ENCODE peak calls at places on chromosomes 5 and 9, in five cellular contexts. K, X, I, T and R are unnamed samples.

GRCh38 chr5:44862808-44863207 is 54.1 kb downstream of the MRPS30 start:
- DNase-seq in T (no peak), I (no peak), K (peak; percentile 48), X (no peak), R (no peak)

GRCh38 chr5:124433170-124433569 is 313.3 kb downstream of the ZNF608 start:
- DNase-seq in I (no peak), X (no peak), K (no peak), T (no peak), R (no peak)

GRCh38 chr5:106843812-106844416 is 826.8 kb downstream of the EFNA5 start:
- DNase-seq in T (no peak), I (no peak), X (no peak), K (peak; percentile 43), R (peak; percentile 10)

GRCh38 chr9:7045361-7045760 is 287.6 kb downstream of the KDM4C start:
- DNase-seq in T (no peak), K (no peak), X (no peak), I (no peak), R (no peak)

GRCh38 chr5:173888473-173889135 is 455 bp downstream of the CPEB4 start:
- DNase-seq in I (no peak), T (no peak), K (no peak), X (no peak), R (no peak)

GRCh38 chr9:127162046-127162445 is 39.6 kb upstream of the ANGPTL2 start:
- DNase-seq in T (no peak), I (no peak), K (no peak), X (no peak), R (no peak)

GRCh38 chr5:142316051-142316450 is 8.8 kb downstream of the SPRY4 start:
- DNase-seq in T (no peak), I (no peak), K (peak; percentile 25), X (no peak), R (no peak)

GRCh38 chr5:14394365-14394764 is 187.2 kb upstream of the OTULINL start:
- DNase-seq in I (no peak), T (no peak), X (no peak), K (no peak), R (no peak)

GRCh38 chr5:35264509-35264908 is 34.2 kb upstream of the PRLR start:
- DNase-seq in T (no peak), X (no peak), I (no peak), K (no peak), R (no peak)

GRCh38 chr9:35685506-35685905 is 4.2 kb downstream of the TPM2 start:
- DNase-seq in K (no peak), T (no peak), I (no peak), X (no peak), R (no peak)